ENCODE peak calls at places on chromosome 20, in seven cellular contexts. K is AG04450, G is substantia nigra, P is cardiac muscle cell, H is MCF 10A, R is head of caudate nucleus, D is astrocyte. T is an unnamed sample.

GRCh38 chr20:38674178-38675133 is 49.8 kb upstream of the SLC32A1 start:
- DNase-seq in K (peak), G (peak), P (peak), H (no peak), R (peak), D (peak), T (peak)

GRCh38 chr20:24658920-24659660 is 189.7 kb downstream of the SYNDIG1 start:
- DNase-seq in K (no peak), G (no peak), P (no peak), H (no peak), R (no peak), D (no peak), T (no peak)

GRCh38 chr20:57698867-57699275 is 10.9 kb downstream of the PMEPA1 start:
- DNase-seq in K (no peak), G (no peak), P (no peak), H (peak), R (no peak), D (peak), T (no peak)

GRCh38 chr20:40932436-40932835 is 96.2 kb upstream of the TOP1 start:
- DNase-seq in K (no peak), G (no peak), P (no peak), H (no peak), R (no peak), D (no peak), T (no peak)

GRCh38 chr20:37901667-37902503 is 1.0 kb upstream of the VSTM2L start:
- DNase-seq in K (peak), G (no peak), P (peak), H (peak), R (peak), D (peak), T (no peak)

GRCh38 chr20:23242556-23243180 is 107.9 kb upstream of the NXT1 start:
- DNase-seq in K (no peak), G (no peak), P (no peak), H (no peak), R (no peak), D (no peak), T (no peak)

GRCh38 chr20:48397689-48398005 is 430.2 kb downstream of the PREX1 start:
- DNase-seq in K (no peak), G (no peak), P (no peak), H (no peak), R (no peak), D (no peak), T (no peak)

GRCh38 chr20:37938181-37938775 is 35.4 kb downstream of the VSTM2L start:
- DNase-seq in K (no peak), G (no peak), P (no peak), H (no peak), R (no peak), D (no peak), T (no peak)

GRCh38 chr20:54950285-54950684 is 474.9 kb downstream of the DOK5 start:
- DNase-seq in K (no peak), G (no peak), P (no peak), H (no peak), R (no peak), D (no peak), T (no peak)

GRCh38 chr20:11118802-11119380 is 445.1 kb upstream of the JAG1 start:
- DNase-seq in K (no peak), G (no peak), P (no peak), H (peak), R (no peak), D (peak), T (no peak)

GRCh38 chr20:62967149-62967501 is 14.6 kb downstream of the SLC17A9 start:
- DNase-seq in K (no peak), G (no peak), P (no peak), H (no peak), R (no peak), D (no peak), T (no peak)

GRCh38 chr20:36950432-36951197 is 893 bp downstream of the SAMHD1 start:
- DNase-seq in K (no peak), G (no peak), P (no peak), H (peak), R (peak), D (no peak), T (peak)

GRCh38 chr20:2516399-2516798 is 7.7 kb upstream of the ZNF343 start:
- DNase-seq in K (no peak), G (no peak), P (no peak), H (no peak), R (no peak), D (no peak), T (no peak)

GRCh38 chr20:53660078-53660909 is 66.7 kb upstream of the ZNF217 start:
- DNase-seq in K (no peak), G (peak), P (no peak), H (no peak), R (no peak), D (no peak), T (peak)

GRCh38 chr20:62307226-62308101 is 4.7 kb downstream of the ADRM1 start:
- DNase-seq in K (no peak), G (no peak), P (no peak), H (no peak), R (no peak), D (no peak), T (no peak)

GRCh38 chr20:58162976-58163375 is 65.5 kb downstream of the ANKRD60 start:
- DNase-seq in K (no peak), G (no peak), P (no peak), H (no peak), R (no peak), D (no peak), T (no peak)

GRCh38 chr20:63635431-63636141 is 8.7 kb upstream of the GMEB2 start:
- DNase-seq in K (no peak), G (no peak), P (no peak), H (no peak), R (no peak), D (no peak), T (no peak)

GRCh38 chr20:46341374-46342044 is 33.2 kb upstream of the CDH22 start:
- DNase-seq in K (no peak), G (no peak), P (no peak), H (no peak), R (no peak), D (no peak), T (no peak)

GRCh38 chr20:52593634-52594033 is 378.5 kb upstream of the TSHZ2 start:
- DNase-seq in K (no peak), G (no peak), P (no peak), H (no peak), R (no peak), D (no peak), T (no peak)

GRCh38 chr20:47677314-47678129 is 107.8 kb downstream of the SULF2 start:
- DNase-seq in K (no peak), G (no peak), P (peak), H (peak), R (peak), D (peak), T (peak)